ENCODE peak calls at places on chromosomes 5 and 9, in five cellular contexts. One of them, this sample, is unnamed.

GRCh38 chr5:60463179-60463868 is 236.6 kb downstream of the DEPDC1B start:
- DNase-seq in HepG2: peak; percentile 81
- DNase-seq in body of pancreas: no peak
- DNase-seq in stomach: no peak
- DNase-seq in adrenal gland: no peak
- DNase-seq in this sample: no peak

GRCh38 chr5:39064450-39064849 is 9.7 kb downstream of the RICTOR start:
- DNase-seq in HepG2: no peak
- DNase-seq in body of pancreas: no peak
- DNase-seq in adrenal gland: no peak
- DNase-seq in stomach: no peak
- DNase-seq in this sample: no peak

GRCh38 chr5:132433141-132433540 is 57.4 kb downstream of the IRF1 start:
- DNase-seq in body of pancreas: no peak
- DNase-seq in adrenal gland: no peak
- DNase-seq in stomach: no peak
- DNase-seq in HepG2: no peak
- DNase-seq in this sample: peak; percentile 28

GRCh38 chr5:124859027-124859426 is 112.6 kb upstream of the ZNF608 start:
- DNase-seq in adrenal gland: no peak
- DNase-seq in stomach: no peak
- DNase-seq in body of pancreas: no peak
- DNase-seq in HepG2: no peak
- DNase-seq in this sample: no peak

GRCh38 chr5:65329266-65329665 is 152.5 kb downstream of the ADAMTS6 start:
- DNase-seq in HepG2: peak; percentile 54
- DNase-seq in adrenal gland: no peak
- DNase-seq in body of pancreas: no peak
- DNase-seq in stomach: no peak
- DNase-seq in this sample: no peak

GRCh38 chr5:109655841-109656240 is 33.9 kb upstream of the MAN2A1 start:
- DNase-seq in HepG2: no peak
- DNase-seq in body of pancreas: no peak
- DNase-seq in adrenal gland: no peak
- DNase-seq in stomach: no peak
- DNase-seq in this sample: no peak

GRCh38 chr9:130714586-130715110 is 21.1 kb downstream of the EXOSC2 start:
- DNase-seq in adrenal gland: no peak
- DNase-seq in stomach: no peak
- DNase-seq in HepG2: no peak
- DNase-seq in body of pancreas: no peak
- DNase-seq in this sample: no peak

GRCh38 chr5:103224118-103224893 is 34.3 kb upstream of the MACIR start:
- DNase-seq in HepG2: peak; percentile 60
- DNase-seq in stomach: no peak
- DNase-seq in body of pancreas: peak; percentile 43
- DNase-seq in adrenal gland: peak; percentile 46
- DNase-seq in this sample: no peak

GRCh38 chr5:174320051-174320450 is 274.5 kb downstream of the NSG2 start:
- DNase-seq in HepG2: no peak
- DNase-seq in adrenal gland: no peak
- DNase-seq in body of pancreas: no peak
- DNase-seq in stomach: no peak
- DNase-seq in this sample: no peak

GRCh38 chr5:171309526-171310333 is 682 bp downstream of the TLX3 start:
- DNase-seq in body of pancreas: no peak
- DNase-seq in HepG2: no peak
- DNase-seq in adrenal gland: no peak
- DNase-seq in stomach: no peak
- DNase-seq in this sample: peak; percentile 45

GRCh38 chr9:114854736-114855355 is 49.0 kb upstream of the TNFSF15 start:
- DNase-seq in adrenal gland: no peak
- DNase-seq in stomach: no peak
- DNase-seq in body of pancreas: no peak
- DNase-seq in HepG2: no peak
- DNase-seq in this sample: no peak

GRCh38 chr5:69248019-69248418 is 13.3 kb downstream of the CDK7 start:
- DNase-seq in adrenal gland: no peak
- DNase-seq in body of pancreas: no peak
- DNase-seq in stomach: no peak
- DNase-seq in HepG2: no peak
- DNase-seq in this sample: no peak

GRCh38 chr9:113931140-113931539 is 55.0 kb downstream of the ZNF618 start:
- DNase-seq in adrenal gland: no peak
- DNase-seq in stomach: no peak
- DNase-seq in body of pancreas: no peak
- DNase-seq in HepG2: no peak
- DNase-seq in this sample: no peak

GRCh38 chr9:77556396-77556795 is 91.7 kb downstream of the GNA14 start:
- DNase-seq in HepG2: no peak
- DNase-seq in adrenal gland: no peak
- DNase-seq in body of pancreas: no peak
- DNase-seq in stomach: no peak
- DNase-seq in this sample: no peak

GRCh38 chr5:87827561-87827960 is 414.8 kb upstream of the CCNH start:
- DNase-seq in HepG2: no peak
- DNase-seq in body of pancreas: no peak
- DNase-seq in adrenal gland: no peak
- DNase-seq in stomach: no peak
- DNase-seq in this sample: no peak

GRCh38 chr5:35815089-35815936 is 41.4 kb upstream of the IL7R start:
- DNase-seq in body of pancreas: no peak
- DNase-seq in adrenal gland: no peak
- DNase-seq in stomach: no peak
- DNase-seq in HepG2: peak; percentile 44
- DNase-seq in this sample: no peak

GRCh38 chr5:154405078-154405792 is 40.6 kb upstream of the SAP30L start:
- DNase-seq in body of pancreas: peak; percentile 81
- DNase-seq in adrenal gland: peak; percentile 85
- DNase-seq in stomach: peak; percentile 80
- DNase-seq in HepG2: peak; percentile 59
- DNase-seq in this sample: peak; percentile 74

GRCh38 chr9:103804077-103804735 is 289.9 kb upstream of the SMC2 start:
- DNase-seq in adrenal gland: no peak
- DNase-seq in body of pancreas: no peak
- DNase-seq in HepG2: no peak
- DNase-seq in stomach: no peak
- DNase-seq in this sample: no peak

GRCh38 chr5:128706269-128706668 is 168.2 kb upstream of the FBN2 start:
- DNase-seq in adrenal gland: no peak
- DNase-seq in HepG2: no peak
- DNase-seq in body of pancreas: no peak
- DNase-seq in stomach: no peak
- DNase-seq in this sample: no peak

GRCh38 chr5:96934695-96935555 is 955 bp upstream of the LNPEP start:
- DNase-seq in stomach: peak; percentile 95
- DNase-seq in adrenal gland: peak; percentile 91
- DNase-seq in HepG2: peak; percentile 88
- DNase-seq in body of pancreas: peak; percentile 93
- DNase-seq in this sample: peak; percentile 96

GRCh38 chr9:116059466-116059865 is 94.1 kb upstream of the PAPPA start:
- DNase-seq in body of pancreas: no peak
- DNase-seq in stomach: no peak
- DNase-seq in HepG2: no peak
- DNase-seq in adrenal gland: no peak
- DNase-seq in this sample: no peak

GRCh38 chr9:69016366-69017096 is 2.6 kb upstream of the PRKACG start:
- DNase-seq in adrenal gland: no peak
- DNase-seq in body of pancreas: no peak
- DNase-seq in HepG2: no peak
- DNase-seq in stomach: no peak
- DNase-seq in this sample: no peak

GRCh38 chr9:83936523-83936922 is 15.3 kb upstream of the KIF27 start:
- DNase-seq in body of pancreas: no peak
- DNase-seq in HepG2: no peak
- DNase-seq in adrenal gland: no peak
- DNase-seq in stomach: no peak
- DNase-seq in this sample: no peak

GRCh38 chr9:80131627-80132026 is 559.9 kb downstream of the TLE4 start:
- DNase-seq in body of pancreas: no peak
- DNase-seq in HepG2: no peak
- DNase-seq in adrenal gland: no peak
- DNase-seq in stomach: no peak
- DNase-seq in this sample: no peak

GRCh38 chr9:136024696-136025316 is 63.6 kb upstream of the UBAC1 start:
- DNase-seq in adrenal gland: peak; percentile 41
- DNase-seq in HepG2: no peak
- DNase-seq in body of pancreas: peak; percentile 10
- DNase-seq in stomach: no peak
- DNase-seq in this sample: no peak

GRCh38 chr5:116778015-116778414 is 203.4 kb upstream of the SEMA6A start:
- DNase-seq in HepG2: no peak
- DNase-seq in adrenal gland: no peak
- DNase-seq in stomach: no peak
- DNase-seq in body of pancreas: peak; percentile 39
- DNase-seq in this sample: no peak

GRCh38 chr9:84945878-84946538 is 276.5 kb downstream of the NTRK2 start:
- DNase-seq in adrenal gland: no peak
- DNase-seq in stomach: no peak
- DNase-seq in HepG2: no peak
- DNase-seq in body of pancreas: no peak
- DNase-seq in this sample: no peak

GRCh38 chr5:15737036-15737821 is 237.2 kb downstream of the FBXL7 start:
- DNase-seq in stomach: no peak
- DNase-seq in adrenal gland: no peak
- DNase-seq in HepG2: no peak
- DNase-seq in body of pancreas: no peak
- DNase-seq in this sample: no peak

GRCh38 chr5:86968311-86968753 is 299.4 kb upstream of the RASA1 start:
- DNase-seq in body of pancreas: peak; percentile 12
- DNase-seq in HepG2: peak; percentile 20
- DNase-seq in stomach: no peak
- DNase-seq in adrenal gland: no peak
- DNase-seq in this sample: no peak

GRCh38 chr5:68373050-68373449 is 157.5 kb downstream of the PIK3R1 start:
- DNase-seq in adrenal gland: no peak
- DNase-seq in body of pancreas: no peak
- DNase-seq in stomach: no peak
- DNase-seq in HepG2: no peak
- DNase-seq in this sample: no peak

GRCh38 chr9:69034071-69034470 is 1.5 kb upstream of the FXN start:
- DNase-seq in body of pancreas: no peak
- DNase-seq in stomach: no peak
- DNase-seq in HepG2: no peak
- DNase-seq in adrenal gland: no peak
- DNase-seq in this sample: no peak

GRCh38 chr5:95281211-95281610 is 3.7 kb downstream of the MCTP1 start:
- DNase-seq in stomach: no peak
- DNase-seq in HepG2: no peak
- DNase-seq in body of pancreas: no peak
- DNase-seq in adrenal gland: no peak
- DNase-seq in this sample: no peak

GRCh38 chr9:72952914-72953313 is at the start of gene ALDH1A1:
- DNase-seq in HepG2: peak; percentile 68
- DNase-seq in body of pancreas: peak; percentile 65
- DNase-seq in adrenal gland: peak; percentile 19
- DNase-seq in stomach: peak; percentile 70
- DNase-seq in this sample: peak; percentile 79

DNA sequence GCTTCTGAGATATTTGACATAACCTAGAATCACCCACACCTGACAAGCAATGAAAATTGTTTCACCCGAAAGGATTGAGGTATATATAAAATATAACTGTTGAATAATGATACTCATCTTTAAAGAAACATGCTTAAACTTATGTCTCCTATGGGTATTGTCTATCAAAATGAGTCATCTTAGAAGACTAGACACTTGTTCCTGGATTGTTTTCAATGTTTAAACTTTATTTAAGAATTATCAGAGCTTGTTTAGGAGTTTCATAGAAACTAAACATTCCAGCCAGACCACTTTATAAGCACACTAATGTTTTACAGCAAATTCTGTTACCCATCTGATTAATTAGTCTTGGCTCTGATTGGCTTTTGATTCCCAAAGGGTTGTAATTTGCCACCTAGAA is 19.6 kb downstream of the NFX1 start:
- DNase-seq in HepG2: no peak
- DNase-seq in adrenal gland: no peak
- DNase-seq in stomach: no peak
- DNase-seq in body of pancreas: no peak
- DNase-seq in this sample: no peak
- H3K27ac ChIP-seq in HepG2: no peak overlapping the region
- H3K27ac ChIP-seq in adrenal gland: no peak overlapping the region
- H3K27ac ChIP-seq in stomach: peak overlapping the region; percentile 20
- H3K27ac ChIP-seq in body of pancreas: no peak overlapping the region
- H3K27ac ChIP-seq in this sample: no peak overlapping the region

GRCh38 chr9:104927912-104928740 is at the start of gene ABCA1:
- DNase-seq in HepG2: peak; percentile 85
- DNase-seq in stomach: peak; percentile 91
- DNase-seq in body of pancreas: peak; percentile 89
- DNase-seq in adrenal gland: peak; percentile 99
- DNase-seq in this sample: peak; percentile 96
- TF ChIP-seq POLR2A in HepG2: peak; percentile 81
- TF ChIP-seq POLR2A in stomach: no peak
- TF ChIP-seq POLR2A in body of pancreas: peak; percentile 76
- TF ChIP-seq POLR2A in adrenal gland: peak; percentile 100
- TF ChIP-seq POLR2A in this sample: peak; percentile 94

GRCh38 chr5:6716634-6717149 is 3.5 kb downstream of the TENT4A start:
- DNase-seq in HepG2: no peak
- DNase-seq in stomach: no peak
- DNase-seq in adrenal gland: no peak
- DNase-seq in body of pancreas: no peak
- DNase-seq in this sample: no peak

GRCh38 chr5:6714221-6715041 is 1.2 kb downstream of the TENT4A start:
- DNase-seq in HepG2: no peak
- DNase-seq in body of pancreas: no peak
- DNase-seq in stomach: no peak
- DNase-seq in adrenal gland: peak; percentile 41
- DNase-seq in this sample: peak; percentile 50

GRCh38 chr5:6715271-6715670 is 2.0 kb downstream of the TENT4A start:
- DNase-seq in HepG2: no peak
- DNase-seq in adrenal gland: no peak
- DNase-seq in stomach: no peak
- DNase-seq in body of pancreas: no peak
- DNase-seq in this sample: no peak

GRCh38 chr5:6717247-6717646 is 4.0 kb downstream of the TENT4A start:
- DNase-seq in adrenal gland: no peak
- DNase-seq in body of pancreas: no peak
- DNase-seq in HepG2: no peak
- DNase-seq in stomach: no peak
- DNase-seq in this sample: peak; percentile 73

GRCh38 chr5:6715758-6716633 is 2.8 kb downstream of the TENT4A start:
- DNase-seq in stomach: no peak
- DNase-seq in adrenal gland: no peak
- DNase-seq in HepG2: no peak
- DNase-seq in body of pancreas: no peak
- DNase-seq in this sample: no peak
- H3K4me3 ChIP-seq in stomach: peak overlapping the region; percentile 65
- H3K4me3 ChIP-seq in adrenal gland: no peak overlapping the region
- H3K4me3 ChIP-seq in HepG2: peak overlapping the region; percentile 80
- H3K4me3 ChIP-seq in body of pancreas: peak overlapping the region; percentile 9
- H3K4me3 ChIP-seq in this sample: peak overlapping the region; percentile 57

GRCh38 chr5:151238303-151238741 is 14.4 kb upstream of the CCDC69 start:
- DNase-seq in adrenal gland: no peak
- DNase-seq in stomach: no peak
- DNase-seq in body of pancreas: no peak
- DNase-seq in HepG2: no peak
- DNase-seq in this sample: no peak
- H3K27ac ChIP-seq in adrenal gland: no peak overlapping the region
- H3K27ac ChIP-seq in stomach: peak overlapping the region; percentile 69
- H3K27ac ChIP-seq in body of pancreas: no peak overlapping the region
- H3K27ac ChIP-seq in HepG2: no peak overlapping the region
- H3K27ac ChIP-seq in this sample: no peak overlapping the region

GRCh38 chr9:35689601-35690446 is at the start of gene TPM2:
- DNase-seq in body of pancreas: peak; percentile 37
- DNase-seq in stomach: peak; percentile 37
- DNase-seq in adrenal gland: peak; percentile 72
- DNase-seq in HepG2: no peak
- DNase-seq in this sample: peak; percentile 47
- TF ChIP-seq POLR2A in body of pancreas: no peak
- TF ChIP-seq POLR2A in stomach: no peak
- TF ChIP-seq POLR2A in adrenal gland: peak; percentile 59
- TF ChIP-seq POLR2A in HepG2: no peak
- TF ChIP-seq POLR2A in this sample: no peak

This sample was measured in right lobe of liver.